ENCODE peak calls at places on chromosomes 13 and 19, in eight cellular contexts. U, D, Q, F, I, J, B and E are unnamed samples.

GRCh38 chr19:5308471-5309437 is 31.9 kb downstream of the PTPRS start:
- DNase-seq in F (peak; percentile 72), I (peak; percentile 84), U (peak; percentile 86), B (peak; percentile 91), D (no peak), J (no peak), Q (no peak), E (no peak)

GRCh38 chr19:29623726-29624488 is 17.8 kb downstream of the POP4 start:
- DNase-seq in I (no peak), B (no peak), Q (no peak), J (no peak), F (no peak), D (no peak), U (no peak), E (no peak)

GRCh38 chr19:45643927-45644771 is 5.0 kb upstream of the EML2 start:
- DNase-seq in B (no peak), J (no peak), U (no peak), I (no peak), Q (no peak), D (no peak), F (no peak), E (no peak)

GRCh38 chr19:47991191-47991808 is 670 bp downstream of the BSPH1 start:
- DNase-seq in D (no peak), F (no peak), J (no peak), I (no peak), B (no peak), Q (no peak), U (no peak), E (peak; percentile 3)

GRCh38 chr13:110448230-110448629 is 113.3 kb downstream of the RAB20 start:
- DNase-seq in I (peak; percentile 90), B (peak; percentile 84), Q (peak; percentile 93), F (no peak), U (no peak), J (no peak), D (no peak), E (no peak)

GRCh38 chr19:10338940-10339339 is 484 bp downstream of the ICAM3 start:
- DNase-seq in J (no peak), D (no peak), I (no peak), F (no peak), B (no peak), U (no peak), Q (no peak), E (no peak)

GRCh38 chr13:84607614-84608013 is 725.3 kb upstream of the SLITRK1 start:
- DNase-seq in F (no peak), D (no peak), J (no peak), I (peak; percentile 0), Q (peak; percentile 64), U (peak; percentile 53), B (peak; percentile 84), E (no peak)

GRCh38 chr19:7920520-7921301 is 573 bp downstream of the SNAPC2 start:
- DNase-seq in F (peak; percentile 96), J (peak; percentile 99), B (peak; percentile 94), U (peak; percentile 98), I (peak; percentile 96), Q (peak; percentile 92), D (peak; percentile 83), E (peak; percentile 89)

GRCh38 chr19:6732803-6733337 is 4.5 kb downstream of the GPR108 start:
- DNase-seq in B (no peak), D (no peak), F (no peak), U (no peak), I (no peak), Q (no peak), J (no peak), E (no peak)

GRCh38 chr13:42985312-42986175 is 6.5 kb downstream of the EPSTI1 start:
- DNase-seq in I (no peak), J (no peak), D (no peak), Q (no peak), U (peak; percentile 90), F (no peak), B (peak; percentile 71), E (no peak)

GRCh38 chr13:109665211-109665610 is 121.2 kb downstream of the IRS2 start:
- DNase-seq in I (no peak), F (no peak), J (no peak), Q (no peak), B (no peak), D (no peak), U (no peak), E (peak; percentile 75)

GRCh38 chr19:9836021-9836420 is 903 bp downstream of the PIN1 start:
- DNase-seq in F (no peak), J (no peak), D (no peak), B (peak; percentile 52), I (peak; percentile 50), U (peak; percentile 50), Q (peak; percentile 34), E (no peak)

GRCh38 chr19:32165750-32166149 is 179.7 kb upstream of the ZNF507 start:
- DNase-seq in B (no peak), Q (no peak), U (no peak), J (no peak), I (no peak), F (no peak), D (no peak), E (no peak)

GRCh38 chr13:50071399-50071798 is 56.2 kb downstream of the KCNRG start:
- DNase-seq in U (no peak), B (no peak), Q (no peak), I (no peak), F (no peak), D (no peak), J (no peak), E (no peak)

GRCh38 chr19:48656840-48657474 is 11.0 kb upstream of the CA11 start:
- DNase-seq in Q (peak; percentile 22), U (peak; percentile 84), D (no peak), J (no peak), F (no peak), I (peak; percentile 68), B (peak; percentile 96), E (no peak)

GRCh38 chr13:93614776-93615175 is 388.2 kb downstream of the GPC6 start:
- DNase-seq in U (no peak), D (no peak), Q (no peak), I (peak; percentile 2), J (no peak), B (peak; percentile 52), F (no peak), E (no peak)

GRCh38 chr13:66358564-66358963 is 871.6 kb downstream of the PCDH9 start:
- DNase-seq in I (no peak), B (no peak), D (no peak), J (no peak), U (no peak), Q (no peak), F (no peak), E (no peak)

GRCh38 chr13:112877066-112877465 is 91.9 kb upstream of the MCF2L start:
- DNase-seq in B (no peak), U (no peak), J (no peak), Q (no peak), D (no peak), I (no peak), F (no peak), E (no peak)

GRCh38 chr19:9935409-9936062 is 779 bp downstream of the OLFM2 start:
- DNase-seq in B (no peak), D (no peak), I (no peak), F (no peak), U (no peak), J (no peak), Q (no peak), E (no peak)

GRCh38 chr13:112627161-112627560 is 39.2 kb upstream of the TUBGCP3 start:
- DNase-seq in I (no peak), B (no peak), U (no peak), Q (no peak), D (no peak), J (no peak), F (no peak), E (no peak)

GRCh38 chr19:42528354-42529247 is at the start of gene CEACAM1:
- DNase-seq in I (no peak), J (no peak), Q (peak; percentile 8), D (peak; percentile 35), F (no peak), B (no peak), U (no peak), E (no peak)

GRCh38 chr13:57624565-57625435 is 6.7 kb upstream of the PCDH17 start:
- DNase-seq in J (no peak), Q (peak; percentile 56), I (peak; percentile 34), U (peak; percentile 21), F (no peak), B (peak; percentile 62), D (no peak), E (peak; percentile 43)

GRCh38 chr13:74910399-74910798 is 571.6 kb downstream of the TBC1D4 start:
- DNase-seq in F (no peak), Q (no peak), I (no peak), B (no peak), D (no peak), U (no peak), J (no peak), E (no peak)

GRCh38 chr19:17726136-17726741 is 7.0 kb downstream of the MAP1S start:
- DNase-seq in Q (no peak), J (no peak), F (no peak), U (no peak), I (no peak), D (no peak), B (no peak), E (no peak)

GRCh38 chr13:106475852-106476251 is 59.6 kb downstream of the EFNB2 start:
- DNase-seq in U (no peak), J (no peak), B (no peak), I (no peak), Q (no peak), D (no peak), F (no peak), E (no peak)

GRCh38 chr13:100443998-100444328 is 144.6 kb downstream of the GGACT start:
- DNase-seq in D (no peak), F (no peak), Q (peak; percentile 30), U (no peak), B (no peak), J (no peak), I (no peak), E (no peak)

GRCh38 chr19:45848922-45849321 is 14.0 kb downstream of the SYMPK start:
- DNase-seq in U (no peak), Q (no peak), I (no peak), D (no peak), J (no peak), F (no peak), B (peak; percentile 6), E (no peak)

GRCh38 chr19:51664997-51665396 is 18.4 kb upstream of the SIGLEC14 start:
- DNase-seq in J (no peak), F (no peak), B (peak; percentile 37), D (no peak), I (no peak), U (no peak), Q (no peak), E (no peak)

GRCh38 chr13:35475131-35475959 is 1.1 kb downstream of the MAB21L1 start:
- DNase-seq in D (no peak), I (no peak), J (no peak), B (peak; percentile 66), Q (peak; percentile 58), F (peak; percentile 26), U (peak; percentile 71), E (peak; percentile 11)

GRCh38 chr13:96075953-96076543 is 13.9 kb upstream of the HS6ST3 start:
- DNase-seq in Q (peak; percentile 25), U (no peak), B (peak; percentile 25), J (no peak), D (no peak), F (no peak), I (no peak), E (no peak)

GRCh38 chr13:45055198-45055901 is 65.0 kb upstream of the GTF2F2 start:
- DNase-seq in I (peak; percentile 60), U (peak; percentile 80), B (peak; percentile 95), Q (peak; percentile 82), D (no peak), F (no peak), J (no peak), E (no peak)

GRCh38 chr19:6730153-6730804 is 7.1 kb downstream of the GPR108 start:
- DNase-seq in Q (no peak), F (peak; percentile 55), D (no peak), I (no peak), B (peak; percentile 12), J (no peak), U (no peak), E (no peak)

GRCh38 chr19:52638601-52639000 is 446 bp upstream of the ZNF83 start:
- DNase-seq in J (no peak), Q (no peak), D (no peak), F (no peak), B (peak; percentile 65), U (no peak), I (peak; percentile 53), E (no peak)